ENCODE peak calls at places on chromosomes 4 and X, in nine cellular contexts. M is transverse colon, D is H1, Y is HCT116, S is GM23338, X is suprapubic skin, E is sigmoid colon, C is SK-N-SH, V is GM12891. N is an unnamed sample.

GRCh38 chr4:155738548-155738947 is 20.3 kb upstream of the GUCY1B1 start:
- DNase-seq in M (no peak), D (no peak), Y (no peak), S (no peak), X (no peak), E (no peak), C (no peak), V (no peak), N (no peak)

GRCh38 chr4:138192113-138192512 is 50.0 kb downstream of the SLC7A11 start:
- DNase-seq in M (no peak), D (no peak), Y (peak; percentile 84), S (peak; percentile 32), X (no peak), E (no peak), C (no peak), V (no peak), N (no peak)

GRCh38 chrX:20414781-20415445 is 148.2 kb upstream of the RPS6KA3 start:
- DNase-seq in M (no peak), D (no peak), Y (no peak), S (no peak), X (no peak), E (no peak), C (no peak), V (no peak), N (no peak)

GRCh38 chr4:152309418-152309817 is 226.5 kb downstream of the FBXW7 start:
- DNase-seq in M (no peak), D (no peak), Y (no peak), S (no peak), X (no peak), E (no peak), C (peak; percentile 57), V (no peak), N (no peak)

GRCh38 chr4:146428298-146428697 is 93.4 kb downstream of the SLC10A7 start:
- DNase-seq in M (no peak), D (no peak), Y (no peak), S (no peak), X (no peak), E (no peak), C (no peak), V (no peak), N (no peak)

GRCh38 chr4:112968456-112969159 is 80.8 kb upstream of the ANK2 start:
- DNase-seq in M (no peak), D (no peak), Y (no peak), S (no peak), X (no peak), E (no peak), C (no peak), V (no peak), N (no peak)

GRCh38 chr4:119597377-119597776 is 31.2 kb downstream of the PDE5A start:
- DNase-seq in M (no peak), D (no peak), Y (no peak), S (peak; percentile 68), X (no peak), E (no peak), C (no peak), V (no peak), N (no peak)

GRCh38 chrX:149198980-149199732 is 305.9 kb downstream of the IDS start:
- DNase-seq in M (no peak), D (no peak), Y (no peak), S (no peak), X (no peak), E (no peak), C (no peak), V (no peak), N (no peak)

GRCh38 chr4:89129080-89129640 is 17.8 kb downstream of the TIGD2 start:
- DNase-seq in M (no peak), D (no peak), Y (no peak), S (no peak), X (no peak), E (no peak), C (no peak), V (no peak), N (no peak)

GRCh38 chr4:107897823-107898222 is 33.5 kb upstream of the CYP2U1 start:
- DNase-seq in M (no peak), D (no peak), Y (no peak), S (no peak), X (no peak), E (no peak), C (no peak), V (no peak), N (no peak)

DNA sequence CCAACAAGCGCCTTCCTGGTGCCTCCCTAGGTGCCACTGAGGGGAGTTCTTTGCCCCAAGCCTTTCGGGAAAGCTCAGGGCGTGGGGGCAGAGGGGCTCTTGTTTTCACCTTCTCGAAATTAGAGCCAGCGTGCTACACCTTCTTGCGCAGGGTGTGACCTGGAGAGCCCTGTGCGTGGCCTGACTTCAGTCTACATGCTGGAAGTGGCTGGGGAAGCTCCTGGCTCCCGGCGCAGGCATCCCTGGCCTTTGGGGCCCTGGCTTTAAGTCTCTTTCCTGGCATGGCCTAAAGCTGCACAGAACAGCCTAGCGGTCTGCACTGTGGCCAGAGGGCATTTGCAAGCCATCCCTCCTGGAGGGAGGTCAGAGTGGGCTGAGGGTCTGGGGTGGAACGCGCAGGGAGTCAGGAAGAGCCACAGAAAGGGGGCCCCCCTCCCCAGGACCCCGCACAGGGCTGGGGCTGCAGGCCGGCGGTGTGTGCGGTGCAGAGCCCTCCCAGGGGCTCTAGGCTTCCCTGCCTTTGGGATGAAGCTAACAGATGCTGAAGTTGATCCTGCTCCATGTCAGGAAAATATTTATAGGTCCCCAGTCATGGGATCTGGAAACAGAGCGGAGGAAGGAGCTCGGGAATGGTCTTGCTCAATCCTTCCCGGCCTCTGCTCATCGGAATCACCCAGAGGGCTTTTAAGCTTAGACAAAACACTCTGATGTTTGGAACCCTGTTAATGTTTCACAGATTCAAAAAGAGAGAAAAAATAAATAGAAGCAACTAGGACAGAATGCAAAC is 781 bp upstream of the SPON2 start:
- DNase-seq in M (no peak), D (no peak), Y (no peak), S (peak; percentile 59), X (no peak), E (peak; percentile 90), C (peak; percentile 38), V (no peak), N (no peak)
- TF ChIP-seq POLR2AphosphoS5 in M (no peak), D (no peak), Y (no peak), S (no peak), X (no peak), E (peak; percentile 35), C (no peak), V (no peak), N (no peak)

GRCh38 chr4:2261853-2262144 is at the start of gene MXD4:
- DNase-seq in M (no peak), D (no peak), Y (no peak), S (no peak), X (no peak), E (no peak), C (no peak), V (no peak), N (no peak)
- TF ChIP-seq POLR2AphosphoS5 in M (peak; percentile 75), D (no peak), Y (no peak), S (no peak), X (no peak), E (peak; percentile 1), C (no peak), V (no peak), N (no peak)

DNA sequence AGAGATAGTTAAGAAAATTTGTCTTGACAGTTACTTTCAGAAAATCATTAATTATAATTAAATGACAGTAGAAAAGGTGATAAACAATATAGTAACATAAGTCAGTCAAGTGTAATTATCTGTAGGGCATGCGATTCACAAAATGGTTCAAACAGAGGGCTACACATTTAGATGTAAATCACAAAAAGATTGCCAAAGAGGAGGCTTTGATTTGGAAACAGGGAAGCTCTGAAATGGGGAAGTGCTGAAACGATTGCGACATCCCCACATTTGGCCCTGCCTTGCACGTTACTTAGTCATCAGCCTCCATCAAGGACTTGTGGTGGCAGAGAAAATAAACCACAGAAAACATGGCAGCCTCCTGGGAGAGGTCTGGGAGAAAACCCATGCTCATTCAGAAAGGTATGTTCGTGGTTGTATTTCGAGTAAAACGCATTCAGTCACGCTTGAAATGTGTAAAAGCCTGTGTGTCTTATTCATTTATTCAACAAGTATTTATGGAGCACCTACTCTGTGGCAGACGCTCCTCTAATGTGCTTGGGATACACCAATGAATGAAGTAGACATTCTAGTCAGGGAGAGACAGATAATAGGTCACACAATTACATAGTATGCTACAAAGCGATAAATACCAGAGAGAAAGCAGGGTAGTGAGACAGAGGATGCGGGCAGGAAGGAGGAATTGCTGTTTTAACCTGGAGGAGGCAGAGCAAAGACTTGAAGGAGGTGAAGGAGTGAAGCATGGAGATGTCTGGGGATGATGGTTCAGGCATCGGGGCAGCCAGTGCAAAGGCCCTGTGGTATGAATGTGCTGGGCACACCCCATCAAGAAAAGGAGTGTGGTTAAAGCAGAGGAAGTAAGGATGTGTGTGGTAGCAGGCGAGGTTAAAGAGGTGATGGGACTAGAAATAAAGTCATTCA is 7.8 kb downstream of the RBM47 start:
- DNase-seq in M (peak; percentile 68), D (no peak), Y (peak; percentile 79), S (peak; percentile 72), X (peak; percentile 88), E (peak; percentile 87), C (no peak), V (no peak), N (no peak)
- TF ChIP-seq POLR2AphosphoS5 in M (no peak), D (no peak), Y (peak; percentile 27), S (peak; percentile 19), X (peak; percentile 87), E (peak; percentile 16), C (no peak), V (no peak), N (peak; percentile 85)

GRCh38 chr4:6277139-6277802 is 7.6 kb downstream of the WFS1 start:
- DNase-seq in M (no peak), D (no peak), Y (no peak), S (no peak), X (no peak), E (peak; percentile 65), C (no peak), V (no peak), N (no peak)
- TF ChIP-seq POLR2AphosphoS5 in M (no peak), D (no peak), Y (no peak), S (no peak), X (no peak), E (no peak), C (no peak), V (no peak), N (no peak)

N was measured in upper lobe of left lung.